ENCODE peak calls at places on chromosome 22, in nine cellular contexts. One of them, this sample, is unnamed.

GRCh38 chr22:32106930-32107329 is 52.2 kb downstream of the C22orf42 start:
- DNase-seq in activated CD4-positive, CD25-positive, alpha-beta regulatory T cell treated with anti-CD3 and anti-CD28 coated beads, Interleukin-2, amount 50 U/mL, for 72 hours: no peak
- DNase-seq in HS-5: no peak
- DNase-seq in amniotic stem cell: no peak
- DNase-seq in nucleus accumbens: no peak
- DNase-seq in T-helper 17 cell: no peak
- DNase-seq in M059J: no peak
- DNase-seq in stimulated activated naive CD8-positive, alpha-beta T cell treated with anti-CD3 and anti-CD28 coated beads, Interleukin-15, amount 100 ng/mL, for 72 hours: no peak
- DNase-seq in fibroblast of mammary gland: peak; percentile 5
- DNase-seq in this sample: no peak

GRCh38 chr22:49979587-49980264 is 19.2 kb downstream of the PIM3 start:
- DNase-seq in activated CD4-positive, CD25-positive, alpha-beta regulatory T cell treated with anti-CD3 and anti-CD28 coated beads, Interleukin-2, amount 50 U/mL, for 72 hours: peak; percentile 33
- DNase-seq in HS-5: no peak
- DNase-seq in amniotic stem cell: no peak
- DNase-seq in nucleus accumbens: no peak
- DNase-seq in T-helper 17 cell: no peak
- DNase-seq in M059J: peak; percentile 35
- DNase-seq in stimulated activated naive CD8-positive, alpha-beta T cell treated with anti-CD3 and anti-CD28 coated beads, Interleukin-15, amount 100 ng/mL, for 72 hours: peak; percentile 53
- DNase-seq in fibroblast of mammary gland: peak; percentile 61
- DNase-seq in this sample: no peak

GRCh38 chr22:23862103-23862502 is 4.4 kb downstream of the SLC2A11 start:
- DNase-seq in activated CD4-positive, CD25-positive, alpha-beta regulatory T cell treated with anti-CD3 and anti-CD28 coated beads, Interleukin-2, amount 50 U/mL, for 72 hours: no peak
- DNase-seq in HS-5: no peak
- DNase-seq in amniotic stem cell: peak; percentile 9
- DNase-seq in nucleus accumbens: no peak
- DNase-seq in T-helper 17 cell: no peak
- DNase-seq in M059J: peak; percentile 37
- DNase-seq in stimulated activated naive CD8-positive, alpha-beta T cell treated with anti-CD3 and anti-CD28 coated beads, Interleukin-15, amount 100 ng/mL, for 72 hours: peak; percentile 58
- DNase-seq in fibroblast of mammary gland: peak; percentile 54
- DNase-seq in this sample: no peak

GRCh38 chr22:49269928-49270327 is 557.7 kb downstream of the BRD1 start:
- DNase-seq in activated CD4-positive, CD25-positive, alpha-beta regulatory T cell treated with anti-CD3 and anti-CD28 coated beads, Interleukin-2, amount 50 U/mL, for 72 hours: peak; percentile 4
- DNase-seq in HS-5: no peak
- DNase-seq in amniotic stem cell: no peak
- DNase-seq in nucleus accumbens: no peak
- DNase-seq in T-helper 17 cell: no peak
- DNase-seq in M059J: no peak
- DNase-seq in stimulated activated naive CD8-positive, alpha-beta T cell treated with anti-CD3 and anti-CD28 coated beads, Interleukin-15, amount 100 ng/mL, for 72 hours: no peak
- DNase-seq in fibroblast of mammary gland: no peak
- DNase-seq in this sample: no peak

GRCh38 chr22:27107005-27107404 is 449.6 kb downstream of the MIAT start:
- DNase-seq in activated CD4-positive, CD25-positive, alpha-beta regulatory T cell treated with anti-CD3 and anti-CD28 coated beads, Interleukin-2, amount 50 U/mL, for 72 hours: no peak
- DNase-seq in HS-5: no peak
- DNase-seq in amniotic stem cell: no peak
- DNase-seq in nucleus accumbens: no peak
- DNase-seq in T-helper 17 cell: no peak
- DNase-seq in M059J: no peak
- DNase-seq in stimulated activated naive CD8-positive, alpha-beta T cell treated with anti-CD3 and anti-CD28 coated beads, Interleukin-15, amount 100 ng/mL, for 72 hours: no peak
- DNase-seq in fibroblast of mammary gland: no peak
- DNase-seq in this sample: no peak

GRCh38 chr22:31496735-31497146 is 405 bp downstream of the SFI1 start:
- DNase-seq in activated CD4-positive, CD25-positive, alpha-beta regulatory T cell treated with anti-CD3 and anti-CD28 coated beads, Interleukin-2, amount 50 U/mL, for 72 hours: no peak
- DNase-seq in HS-5: no peak
- DNase-seq in amniotic stem cell: no peak
- DNase-seq in nucleus accumbens: no peak
- DNase-seq in T-helper 17 cell: peak; percentile 26
- DNase-seq in M059J: peak; percentile 32
- DNase-seq in stimulated activated naive CD8-positive, alpha-beta T cell treated with anti-CD3 and anti-CD28 coated beads, Interleukin-15, amount 100 ng/mL, for 72 hours: peak; percentile 50
- DNase-seq in fibroblast of mammary gland: no peak
- DNase-seq in this sample: no peak

GRCh38 chr22:45664136-45664646 is 7.4 kb upstream of the ATXN10 start:
- DNase-seq in activated CD4-positive, CD25-positive, alpha-beta regulatory T cell treated with anti-CD3 and anti-CD28 coated beads, Interleukin-2, amount 50 U/mL, for 72 hours: no peak
- DNase-seq in HS-5: no peak
- DNase-seq in amniotic stem cell: no peak
- DNase-seq in nucleus accumbens: no peak
- DNase-seq in T-helper 17 cell: no peak
- DNase-seq in M059J: peak; percentile 36
- DNase-seq in stimulated activated naive CD8-positive, alpha-beta T cell treated with anti-CD3 and anti-CD28 coated beads, Interleukin-15, amount 100 ng/mL, for 72 hours: no peak
- DNase-seq in fibroblast of mammary gland: no peak
- DNase-seq in this sample: no peak

GRCh38 chr22:43100223-43100622 is 10.3 kb upstream of the BIK start:
- DNase-seq in activated CD4-positive, CD25-positive, alpha-beta regulatory T cell treated with anti-CD3 and anti-CD28 coated beads, Interleukin-2, amount 50 U/mL, for 72 hours: no peak
- DNase-seq in HS-5: no peak
- DNase-seq in amniotic stem cell: no peak
- DNase-seq in nucleus accumbens: no peak
- DNase-seq in T-helper 17 cell: no peak
- DNase-seq in M059J: peak; percentile 52
- DNase-seq in stimulated activated naive CD8-positive, alpha-beta T cell treated with anti-CD3 and anti-CD28 coated beads, Interleukin-15, amount 100 ng/mL, for 72 hours: no peak
- DNase-seq in fibroblast of mammary gland: no peak
- DNase-seq in this sample: no peak

GRCh38 chr22:47610766-47611165 is 848.3 kb downstream of the TBC1D22A start:
- DNase-seq in activated CD4-positive, CD25-positive, alpha-beta regulatory T cell treated with anti-CD3 and anti-CD28 coated beads, Interleukin-2, amount 50 U/mL, for 72 hours: no peak
- DNase-seq in HS-5: no peak
- DNase-seq in amniotic stem cell: no peak
- DNase-seq in nucleus accumbens: no peak
- DNase-seq in T-helper 17 cell: no peak
- DNase-seq in M059J: no peak
- DNase-seq in stimulated activated naive CD8-positive, alpha-beta T cell treated with anti-CD3 and anti-CD28 coated beads, Interleukin-15, amount 100 ng/mL, for 72 hours: no peak
- DNase-seq in fibroblast of mammary gland: no peak
- DNase-seq in this sample: no peak